ENCODE peak calls at places on chromosome 10, in nine cellular contexts. A is stimulated activated CD4-positive, alpha-beta T cell treated with anti-CD3 and anti-CD28 coated beads, Interleukin-15, amount 100 ng/mL, for 1 hour; F is T follicular helper cell; W is anterior cingulate cortex; O is ascending aorta; T is activated CD4-positive, alpha-beta T cell treated with anti-CD3 and anti-CD28 coated beads for 48 hours; J is kidney tubule cell; E is AG04449; M is left cardiac atrium. P is an unnamed sample.

GRCh38 chr10:26445411-26446031 is 7.4 kb downstream of the APBB1IP start:
- DNase-seq in T (no peak), J (no peak), E (no peak), M (no peak), O (no peak), F (no peak), A (no peak), W (no peak), P (no peak)

GRCh38 chr10:71084061-71084817 is 128.1 kb upstream of the UNC5B start:
- DNase-seq in F (no peak), O (no peak), M (no peak), A (no peak), E (no peak), J (no peak), T (no peak), W (no peak), P (peak; percentile 14)

GRCh38 chr10:132037676-132037975 is 28.1 kb upstream of the JAKMIP3 start:
- DNase-seq in E (no peak), J (no peak), W (no peak), O (no peak), A (no peak), M (no peak), T (no peak), F (no peak), P (no peak)

GRCh38 chr10:109245821-109246220 is 677.5 kb downstream of the XPNPEP1 start:
- DNase-seq in A (no peak), F (no peak), O (no peak), M (no peak), W (no peak), J (peak; percentile 56), E (no peak), T (no peak), P (no peak)

GRCh38 chr10:34739915-34740314 is 75.2 kb downstream of the PARD3 start:
- DNase-seq in E (no peak), F (no peak), T (no peak), A (no peak), O (no peak), J (peak; percentile 67), W (no peak), M (peak; percentile 26), P (peak; percentile 49)

GRCh38 chr10:35300063-35300699 is 36.1 kb upstream of the CCNY start:
- DNase-seq in W (no peak), F (no peak), E (no peak), J (peak; percentile 20), O (no peak), A (no peak), M (peak; percentile 29), T (peak; percentile 4), P (no peak)

GRCh38 chr10:61643316-61643751 is 19.4 kb upstream of the CABCOCO1 start:
- DNase-seq in M (no peak), J (peak; percentile 29), F (no peak), E (no peak), W (no peak), A (no peak), O (no peak), T (no peak), P (no peak)

GRCh38 chr10:31187607-31188210 is 131.3 kb upstream of the ZEB1 start:
- DNase-seq in O (no peak), E (no peak), W (no peak), F (no peak), J (no peak), M (no peak), T (no peak), A (no peak), P (no peak)

GRCh38 chr10:20890491-20891337 is 6.4 kb downstream of the NEBL start:
- DNase-seq in T (no peak), W (no peak), A (no peak), F (no peak), M (no peak), O (no peak), E (no peak), J (peak; percentile 33), P (no peak)

GRCh38 chr10:73095479-73096021 is 1.1 kb downstream of the P4HA1 start:
- DNase-seq in M (peak; percentile 64), W (peak; percentile 44), T (peak; percentile 49), F (no peak), A (no peak), O (no peak), E (no peak), J (peak; percentile 73), P (no peak)

GRCh38 chr10:119375574-119376265 is 166.8 kb downstream of the RGS10 start:
- DNase-seq in W (no peak), F (no peak), T (no peak), M (no peak), A (no peak), O (no peak), J (peak; percentile 58), E (no peak), P (no peak)

GRCh38 chr10:14476641-14477407 is 146.1 kb upstream of the FRMD4A start:
- DNase-seq in A (no peak), W (no peak), O (no peak), J (peak; percentile 92), M (no peak), T (no peak), F (no peak), E (peak; percentile 23), P (no peak)

GRCh38 chr10:104349623-104350142 is 4.0 kb upstream of the CFAP58 start:
- DNase-seq in W (no peak), E (no peak), J (peak; percentile 82), A (no peak), M (no peak), F (no peak), O (no peak), T (no peak), P (no peak)

GRCh38 chr10:71647526-71648354 is 71.8 kb downstream of the C10orf105 start:
- DNase-seq in F (no peak), E (no peak), W (no peak), T (no peak), M (no peak), O (no peak), A (no peak), J (no peak), P (no peak)

GRCh38 chr10:93115661-93116383 is 42.1 kb downstream of the CYP26A1 start:
- DNase-seq in F (peak; percentile 60), W (peak; percentile 6), O (no peak), M (peak; percentile 72), E (no peak), T (peak; percentile 81), A (peak; percentile 38), J (peak; percentile 60), P (peak; percentile 58)

GRCh38 chr10:105952153-105952552 is 1212.4 kb downstream of the SORCS1 start:
- DNase-seq in F (no peak), W (no peak), E (no peak), T (no peak), J (peak; percentile 52), A (no peak), O (no peak), M (no peak), P (peak; percentile 47)

GRCh38 chr10:75062191-75062849 is 49.1 kb upstream of the SAMD8 start:
- DNase-seq in F (no peak), M (no peak), E (no peak), W (no peak), J (no peak), A (no peak), O (no peak), T (no peak), P (no peak)

GRCh38 chr10:31836569-31837406 is 91.8 kb downstream of the ARHGAP12 start:
- DNase-seq in F (no peak), W (no peak), A (no peak), O (no peak), M (no peak), E (no peak), J (peak; percentile 40), T (peak; percentile 19), P (no peak)

GRCh38 chr10:22481687-22482539 is 136.6 kb downstream of the SPAG6 start:
- DNase-seq in J (peak; percentile 14), T (no peak), W (no peak), M (no peak), F (no peak), O (no peak), A (no peak), E (no peak), P (no peak)

GRCh38 chr10:4303045-4303444 is 518.0 kb upstream of the KLF6 start:
- DNase-seq in F (no peak), T (no peak), J (no peak), W (no peak), A (no peak), E (no peak), M (no peak), O (no peak), P (no peak)

GRCh38 chr10:53356616-53357349 is 584.2 kb upstream of the MBL2 start:
- DNase-seq in E (no peak), F (no peak), A (no peak), O (no peak), M (no peak), W (no peak), J (no peak), T (no peak), P (no peak)

GRCh38 chr10:102283890-102284289 is 38.6 kb downstream of the GBF1 start:
- DNase-seq in O (no peak), F (no peak), J (no peak), T (no peak), W (no peak), E (no peak), M (no peak), A (no peak), P (no peak)

GRCh38 chr10:60032723-60033122 is 126.4 kb upstream of the CCDC6 start:
- DNase-seq in F (peak; percentile 6), E (no peak), O (no peak), M (peak; percentile 28), A (no peak), J (peak; percentile 73), T (peak; percentile 66), W (peak; percentile 4), P (no peak)

GRCh38 chr10:42428534-42428933 is 209.8 kb downstream of the ZNF33B start:
- DNase-seq in O (no peak), W (no peak), A (no peak), J (peak; percentile 19), E (no peak), T (no peak), F (no peak), M (no peak), P (no peak)

GRCh38 chr10:5268743-5269142 is 72.1 kb downstream of the AKR1C4 start:
- DNase-seq in A (no peak), F (no peak), T (no peak), M (no peak), E (no peak), J (no peak), W (no peak), O (no peak), P (no peak)